ENCODE peak calls at places on chromosome 11, in ten cellular contexts. P is lower lobe of right lung, J is OCI-LY7, A is ovary, M is lung, Z is spleen, S is transverse colon, D is neural progenitor cell, H is PC-9, B is heart left ventricle. G is an unnamed sample. For H3K4me1, the result is how much of the 10 kb centered on the place peaks cover.

GRCh38 chr11:69874984-69875673 is 55.9 kb upstream of the FGF3 start:
- DNase-seq in P (peak), J (no peak), A (no peak), M (no peak), Z (peak), S (peak), D (peak), H (no peak), B (no peak), G (no peak)

GRCh38 chr11:128939591-128939990 is 3.1 kb downstream of the TP53AIP1 start:
- DNase-seq in P (no peak), J (no peak), A (no peak), M (no peak), Z (no peak), S (no peak), D (no peak), H (no peak), B (no peak), G (no peak)

GRCh38 chr11:132670921-132671675 is 861.2 kb downstream of the OPCML start:
- DNase-seq in P (no peak), J (no peak), A (no peak), M (no peak), Z (no peak), S (no peak), D (no peak), H (no peak), B (no peak), G (no peak)

GRCh38 chr11:34426766-34427170 is 12.0 kb upstream of the CAT start:
- DNase-seq in P (no peak), J (no peak), A (no peak), M (no peak), Z (no peak), S (no peak), D (no peak), H (no peak), B (no peak), G (no peak)

GRCh38 chr11:127639916-127640315 is 639.3 kb upstream of the KIRREL3 start:
- DNase-seq in P (no peak), J (no peak), A (no peak), M (no peak), Z (no peak), S (no peak), D (no peak), H (no peak), B (no peak), G (no peak)

GRCh38 chr11:94732617-94733292 is 35.4 kb upstream of the AMOTL1 start:
- DNase-seq in P (peak), J (no peak), A (peak), M (no peak), Z (no peak), S (no peak), D (no peak), H (peak), B (peak), G (no peak)

GRCh38 chr11:97140885-97141494 is 751.2 kb downstream of the JRKL start:
- DNase-seq in P (no peak), J (peak), A (no peak), M (no peak), Z (no peak), S (no peak), D (peak), H (no peak), B (no peak), G (peak)

GRCh38 chr11:34185926-34186841 is 80.8 kb downstream of the NAT10 start:
- DNase-seq in P (no peak), J (no peak), A (no peak), M (no peak), Z (no peak), S (no peak), D (peak), H (no peak), B (no peak), G (no peak)

GRCh38 chr11:65433657-65434056 is 11.1 kb downstream of the NEAT1 start:
- DNase-seq in P (no peak), J (no peak), A (no peak), M (no peak), Z (no peak), S (peak), D (no peak), H (no peak), B (no peak), G (no peak)

GRCh38 chr11:65430406-65431217 is 8.0 kb downstream of the NEAT1 start:
- DNase-seq in P (no peak), J (peak), A (no peak), M (no peak), Z (no peak), S (peak), D (no peak), H (no peak), B (no peak), G (no peak)

GRCh38 chr11:65432686-65433582 is 10.3 kb downstream of the NEAT1 start:
- DNase-seq in P (no peak), J (peak), A (no peak), M (no peak), Z (no peak), S (peak), D (no peak), H (no peak), B (no peak), G (no peak)

GRCh38 chr11:65431452-65432132 is 9.0 kb downstream of the NEAT1 start:
- DNase-seq in P (no peak), J (peak), A (no peak), M (no peak), Z (no peak), S (peak), D (no peak), H (no peak), B (no peak), G (no peak)

GRCh38 chr11:65432133-65432650 is 9.6 kb downstream of the NEAT1 start:
- DNase-seq in P (no peak), J (no peak), A (no peak), M (no peak), Z (no peak), S (no peak), D (no peak), H (no peak), B (no peak), G (no peak)
- H3K4me1 ChIP-seq in P (half or more), J (half or more), A (under half), M (under half), Z (half or more), S (under half), D (under half), H (under half), B (half or more), G (under half)

GRCh38 chr11:77548552-77549439 is 41.0 kb upstream of the AQP11 start:
- DNase-seq in P (no peak), J (no peak), A (no peak), M (no peak), Z (no peak), S (no peak), D (no peak), H (no peak), B (no peak), G (no peak)
- TF ChIP-seq CTCF in P (no peak), J (peak), A (no peak), M (no peak), Z (no peak), S (no peak), D (no peak), H (peak), B (no peak), G (no peak)

GRCh38 chr11:72069787-72070251 is 10.5 kb downstream of the NUMA1 start:
- DNase-seq in P (peak), J (no peak), A (peak), M (peak), Z (peak), S (peak), D (peak), H (peak), B (peak), G (peak)
- H3K4me3 ChIP-seq in P (peak), J (no peak), A (no peak), M (no peak), Z (no peak), S (no peak), D (no peak), H (peak), B (no peak), G (no peak)

DNA sequence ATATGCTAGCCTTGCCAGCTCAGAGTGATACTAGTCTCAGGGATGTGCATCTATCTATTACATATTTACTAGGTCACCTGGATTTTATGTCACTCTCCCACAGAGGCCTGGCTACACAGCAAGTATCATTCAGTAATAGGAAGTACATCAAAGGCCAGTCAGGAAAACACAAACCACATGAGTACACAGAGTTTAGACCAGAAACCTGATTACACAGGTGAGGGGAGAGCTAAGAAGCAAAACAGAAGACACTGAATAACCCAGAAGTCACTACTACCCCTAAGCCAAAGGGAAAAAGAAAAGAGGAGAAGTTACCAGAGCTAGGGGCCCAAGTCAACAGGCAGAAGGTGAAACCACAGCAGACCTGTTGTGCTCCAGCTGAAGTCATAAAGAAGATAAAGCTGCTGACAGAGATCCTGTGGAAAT is 13.3 kb downstream of the LPXN start:
- DNase-seq in P (no peak), J (no peak), A (no peak), M (no peak), Z (no peak), S (no peak), D (no peak), H (no peak), B (no peak), G (no peak)
- H3K4me1 ChIP-seq in P (under half), J (under half), A (under half), M (under half), Z (under half), S (under half), D (under half), H (under half), B (under half), G (under half)

GRCh38 chr11:19345848-19346681 is 105.3 kb upstream of the E2F8 start:
- DNase-seq in P (no peak), J (peak), A (no peak), M (no peak), Z (peak), S (no peak), D (peak), H (no peak), B (peak), G (peak)
- TF ChIP-seq CTCF in P (peak), J (peak), A (no peak), M (no peak), Z (no peak), S (no peak), D (peak), H (no peak), B (no peak), G (no peak)

GRCh38 chr11:9577551-9577950 is 4.1 kb downstream of the WEE1 start:
- DNase-seq in P (no peak), J (peak), A (no peak), M (no peak), Z (no peak), S (no peak), D (no peak), H (no peak), B (no peak), G (no peak)

GRCh38 chr11:9575531-9576240 is 2.2 kb downstream of the WEE1 start:
- DNase-seq in P (no peak), J (peak), A (no peak), M (no peak), Z (no peak), S (no peak), D (no peak), H (no peak), B (no peak), G (no peak)

GRCh38 chr11:9574806-9575530 is 1.5 kb downstream of the WEE1 start:
- DNase-seq in P (no peak), J (no peak), A (peak), M (peak), Z (no peak), S (peak), D (peak), H (peak), B (peak), G (peak)

GRCh38 chr11:9574556-9574805 is 1.0 kb downstream of the WEE1 start:
- DNase-seq in P (peak), J (no peak), A (peak), M (no peak), Z (peak), S (peak), D (peak), H (no peak), B (peak), G (no peak)

DNA sequence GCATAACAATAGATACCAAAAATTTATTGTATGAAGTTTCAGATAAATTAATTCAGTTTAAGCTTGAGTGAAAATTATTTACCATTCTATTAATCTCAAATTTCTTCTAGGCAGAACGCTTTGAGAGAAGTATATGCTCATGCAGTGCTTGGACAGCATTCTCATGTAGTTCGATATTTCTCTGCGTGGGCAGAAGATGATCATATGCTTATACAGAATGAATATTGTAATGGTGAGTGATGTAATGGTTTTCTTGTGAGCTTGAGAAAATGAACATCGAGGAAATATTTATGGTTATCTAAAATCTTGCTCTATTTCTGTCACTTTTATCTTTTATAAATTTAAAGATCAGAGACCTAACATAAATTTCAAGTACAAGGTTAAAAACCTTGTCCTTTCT is 3.6 kb downstream of the WEE1 start:
- DNase-seq in P (no peak), J (no peak), A (no peak), M (no peak), Z (no peak), S (no peak), D (no peak), H (no peak), B (no peak), G (no peak)
- H3K4me3 ChIP-seq in P (peak), J (peak), A (peak), M (no peak), Z (peak), S (peak), D (peak), H (peak), B (peak), G (no peak)